ENCODE peak calls at places on chromosomes 7 and 10, in six cellular contexts. W is left ventricle myocardium inferior, A is OCI-LY7, I is transverse colon, N is right lobe of liver, B is iPS DF 6.9. T is an unnamed sample.

GRCh38 chr7:17446340-17446739 is 147.9 kb downstream of the AHR start:
- DNase-seq in W (no peak), A (no peak), I (no peak), N (no peak), B (no peak), T (no peak)

GRCh38 chr10:103715430-103715829 is 139.9 kb downstream of the SH3PXD2A start:
- DNase-seq in W (no peak), A (no peak), I (no peak), N (no peak), B (no peak), T (no peak)

GRCh38 chr7:51240868-51241267 is 75.7 kb downstream of the COBL start:
- DNase-seq in W (no peak), A (no peak), I (no peak), N (no peak), B (no peak), T (no peak)

GRCh38 chr10:3776796-3777571 is 8.0 kb downstream of the KLF6 start:
- DNase-seq in W (no peak), A (no peak), I (peak; percentile 72), N (no peak), B (no peak), T (peak; percentile 42)

GRCh38 chr7:86925221-86925620 is 134.2 kb downstream of the ELAPOR2 start:
- DNase-seq in W (no peak), A (no peak), I (no peak), N (no peak), B (no peak), T (no peak)

GRCh38 chr7:151819826-151820225 is 57.1 kb downstream of the PRKAG2 start:
- DNase-seq in W (no peak), A (no peak), I (peak; percentile 61), N (peak; percentile 82), B (no peak), T (no peak)

GRCh38 chr10:126208736-126209317 is 179.4 kb downstream of the ADAM12 start:
- DNase-seq in W (no peak), A (no peak), I (no peak), N (no peak), B (no peak), T (no peak)

GRCh38 chr7:130309986-130310385 is 17.0 kb downstream of the CPA4 start:
- DNase-seq in W (no peak), A (no peak), I (no peak), N (no peak), B (no peak), T (no peak)

GRCh38 chr7:90629306-90629918 is 33.3 kb downstream of the CDK14 start:
- DNase-seq in W (no peak), A (peak; percentile 49), I (no peak), N (no peak), B (no peak), T (no peak)

GRCh38 chr10:78639629-78640028 is 429.1 kb upstream of the ZMIZ1 start:
- DNase-seq in W (no peak), A (no peak), I (no peak), N (peak; percentile 87), B (no peak), T (no peak)

GRCh38 chr7:102431617-102432298 is 1.6 kb upstream of the ORAI2 start:
- DNase-seq in W (no peak), A (peak; percentile 84), I (peak; percentile 66), N (no peak), B (no peak), T (no peak)

GRCh38 chr7:7970113-7970619 is 1.6 kb downstream of the GLCCI1 start:
- DNase-seq in W (no peak), A (peak; percentile 42), I (no peak), N (no peak), B (no peak), T (no peak)

GRCh38 chr7:132783824-132784223 is 207.6 kb upstream of the PLXNA4 start:
- DNase-seq in W (no peak), A (no peak), I (no peak), N (no peak), B (no peak), T (no peak)

GRCh38 chr10:130254168-130255061 is 118.2 kb downstream of the GLRX3 start:
- DNase-seq in W (no peak), A (no peak), I (no peak), N (no peak), B (no peak), T (no peak)

GRCh38 chr10:36670616-36671402 is 454.6 kb upstream of the ANKRD30A start:
- DNase-seq in W (no peak), A (no peak), I (no peak), N (no peak), B (no peak), T (no peak)

GRCh38 chr7:94067506-94067905 is 63.4 kb upstream of the BET1 start:
- DNase-seq in W (no peak), A (no peak), I (no peak), N (no peak), B (no peak), T (no peak)

GRCh38 chr7:43669286-43670081 is 59.8 kb downstream of the COA1 start:
- DNase-seq in W (no peak), A (no peak), I (peak; percentile 26), N (no peak), B (peak; percentile 63), T (no peak)

GRCh38 chr10:25083546-25084111 is 67.2 kb downstream of the THNSL1 start:
- DNase-seq in W (no peak), A (no peak), I (no peak), N (no peak), B (no peak), T (no peak)

DNA sequence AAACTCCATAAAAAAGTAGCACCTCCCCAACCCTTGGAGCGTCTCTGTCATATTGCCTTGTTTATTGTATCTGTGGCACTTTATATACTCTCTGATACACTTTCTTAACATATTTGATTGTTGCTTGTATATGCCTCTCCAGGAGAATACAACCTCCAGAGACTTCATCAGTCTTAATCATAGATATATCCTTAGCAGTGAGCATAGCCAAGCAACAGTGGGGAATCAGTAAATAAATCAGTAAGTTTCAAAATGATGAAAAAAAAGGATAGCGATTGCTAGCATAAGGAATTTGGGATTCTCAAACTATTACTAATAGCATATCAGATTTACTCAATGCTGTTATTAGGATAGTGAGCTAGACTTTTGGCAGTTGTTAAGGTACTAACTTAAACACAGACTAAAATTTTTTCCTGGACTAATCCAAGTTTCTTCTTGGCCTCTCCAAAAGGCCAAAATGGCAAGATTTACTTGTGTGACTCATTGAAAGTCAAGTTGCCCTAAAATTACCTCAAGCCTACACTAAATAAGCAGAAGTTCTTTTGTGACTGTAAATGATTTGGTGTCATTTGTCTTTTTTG is 177.9 kb downstream of the CHN2 start:
- DNase-seq in W (no peak), A (no peak), I (no peak), N (no peak), B (no peak), T (no peak)
- H3K4me1 ChIP-seq in W (peaks cover 37% of the 10 kb centered on the region), A (no peaks in the 10 kb centered on the region), I (peaks cover 14% of the 10 kb centered on the region), N (no peaks in the 10 kb centered on the region), B (peaks cover 2% of the 10 kb centered on the region), T (no peaks in the 10 kb centered on the region)

GRCh38 chr10:70491614-70492013 is 13.0 kb downstream of the PALD1 start:
- DNase-seq in W (no peak), A (no peak), I (no peak), N (no peak), B (no peak), T (no peak)
- H3K4me1 ChIP-seq in W (peaks cover 40% of the 10 kb centered on the region), A (peaks cover 89% of the 10 kb centered on the region), I (peaks cover 3% of the 10 kb centered on the region), N (no peaks in the 10 kb centered on the region), B (peaks cover 7% of the 10 kb centered on the region), T (peaks cover 42% of the 10 kb centered on the region)

GRCh38 chr10:87594864-87595263 is 64.8 kb upstream of the PAPSS2 start:
- DNase-seq in W (no peak), A (no peak), I (no peak), N (no peak), B (no peak), T (no peak)
- H3K4me1 ChIP-seq in W (peaks cover 19% of the 10 kb centered on the region), A (no peaks in the 10 kb centered on the region), I (peaks cover 5% of the 10 kb centered on the region), N (no peaks in the 10 kb centered on the region), B (no peaks in the 10 kb centered on the region), T (no peaks in the 10 kb centered on the region)

GRCh38 chr10:132706701-132707100 is 79.2 kb downstream of the NKX6-2 start:
- DNase-seq in W (peak; percentile 12), A (no peak), I (no peak), N (peak; percentile 38), B (no peak), T (peak; percentile 57)
- H3K4me1 ChIP-seq in W (no peaks in the 10 kb centered on the region), A (no peaks in the 10 kb centered on the region), I (peaks cover 6% of the 10 kb centered on the region), N (no peaks in the 10 kb centered on the region), B (no peaks in the 10 kb centered on the region), T (no peaks in the 10 kb centered on the region)

GRCh38 chr7:27185013-27185707 is at the start of gene HOXA11:
- DNase-seq in W (no peak), A (no peak), I (peak; percentile 83), N (no peak), B (no peak), T (no peak)
- H3K4me1 ChIP-seq in W (peaks cover 52% of the 10 kb centered on the region), A (no peaks in the 10 kb centered on the region), I (peaks cover 52% of the 10 kb centered on the region), N (no peaks in the 10 kb centered on the region), B (peaks cover 8% of the 10 kb centered on the region), T (peaks cover 51% of the 10 kb centered on the region)

GRCh38 chr7:22550514-22551010 is 50.6 kb upstream of the STEAP1B start:
- DNase-seq in W (no peak), A (no peak), I (no peak), N (no peak), B (no peak), T (no peak)

GRCh38 chr7:22549667-22550513 is 49.9 kb upstream of the STEAP1B start:
- DNase-seq in W (no peak), A (peak; percentile 17), I (no peak), N (no peak), B (peak; percentile 85), T (no peak)

GRCh38 chr7:22549051-22549450 is 49.1 kb upstream of the STEAP1B start:
- DNase-seq in W (no peak), A (no peak), I (no peak), N (no peak), B (no peak), T (no peak)

GRCh38 chr7:22546769-22547168 is 46.8 kb upstream of the STEAP1B start:
- DNase-seq in W (no peak), A (no peak), I (no peak), N (no peak), B (no peak), T (no peak)

GRCh38 chr7:22548313-22548712 is 48.3 kb upstream of the STEAP1B start:
- DNase-seq in W (no peak), A (no peak), I (no peak), N (no peak), B (no peak), T (no peak)
- H3K4me1 ChIP-seq in W (peaks cover 9% of the 10 kb centered on the region), A (peaks cover 12% of the 10 kb centered on the region), I (no peaks in the 10 kb centered on the region), N (no peaks in the 10 kb centered on the region), B (peaks cover 1% of the 10 kb centered on the region), T (peaks cover 8% of the 10 kb centered on the region)

DNA sequence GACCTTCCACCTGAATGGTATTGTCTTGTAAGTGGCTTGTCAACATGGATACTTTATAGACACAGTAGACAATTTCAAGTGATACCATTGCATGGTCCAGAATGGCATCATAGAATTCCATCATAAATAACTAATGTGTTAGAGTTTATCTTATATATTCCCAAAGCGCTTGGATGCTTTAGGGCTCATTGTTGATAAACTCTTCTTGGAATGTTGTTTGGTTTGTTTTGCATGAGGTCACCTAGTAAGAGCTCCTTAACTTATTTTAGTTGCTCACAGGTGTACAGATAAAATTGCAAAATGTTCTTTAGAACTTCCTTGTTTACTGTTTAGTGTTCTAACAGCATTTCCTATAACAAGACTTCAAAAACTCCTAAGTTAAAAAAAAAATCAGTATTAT is 36.8 kb downstream of the SRI start:
- DNase-seq in W (no peak), A (no peak), I (no peak), N (no peak), B (no peak), T (no peak)
- H3K4me1 ChIP-seq in W (no peaks in the 10 kb centered on the region), A (no peaks in the 10 kb centered on the region), I (no peaks in the 10 kb centered on the region), N (no peaks in the 10 kb centered on the region), B (peaks cover 1% of the 10 kb centered on the region), T (no peaks in the 10 kb centered on the region)